ENCODE peak calls at places on chromosomes 7 and 10, in seven cellular contexts. L, B, E, P, T, G and N are unnamed samples.

GRCh38 chr7:1691096-1691495 is 21.0 kb downstream of the ELFN1 start:
- DNase-seq in L (no peak), B (peak; percentile 10), E (peak; percentile 3), P (no peak), T (peak; percentile 44), G (no peak), N (no peak)

GRCh38 chr7:37248396-37248836 is 200.2 kb downstream of the ELMO1 start:
- DNase-seq in L (no peak), B (peak; percentile 96), E (no peak), P (no peak), T (no peak), G (no peak), N (no peak)

GRCh38 chr10:103663802-103664201 is 170.3 kb downstream of the NEURL1 start:
- DNase-seq in L (no peak), B (no peak), E (no peak), P (peak; percentile 54), T (peak; percentile 94), G (peak; percentile 56), N (no peak)

GRCh38 chr7:134758981-134759380 is 20.5 kb upstream of the CALD1 start:
- DNase-seq in L (no peak), B (no peak), E (no peak), P (no peak), T (no peak), G (no peak), N (no peak)

GRCh38 chr10:25562547-25562946 is 371.5 kb upstream of the MYO3A start:
- DNase-seq in L (no peak), B (no peak), E (no peak), P (no peak), T (no peak), G (no peak), N (no peak)

GRCh38 chr7:137038706-137039105 is 170.3 kb downstream of the CHRM2 start:
- DNase-seq in L (no peak), B (no peak), E (no peak), P (no peak), T (no peak), G (no peak), N (no peak)

GRCh38 chr7:130276796-130277762 is 10.4 kb downstream of the CPA2 start:
- DNase-seq in L (no peak), B (no peak), E (no peak), P (no peak), T (no peak), G (no peak), N (no peak)

GRCh38 chr10:20814116-20814515 is 83.0 kb downstream of the NEBL start:
- DNase-seq in L (no peak), B (no peak), E (no peak), P (no peak), T (no peak), G (no peak), N (no peak)

GRCh38 chr10:44809652-44810051 is 101.5 kb upstream of the TMEM72 start:
- DNase-seq in L (no peak), B (peak; percentile 88), E (no peak), P (no peak), T (no peak), G (no peak), N (no peak)

GRCh38 chr7:112136707-112137008 is 69.5 kb downstream of the DOCK4 start:
- DNase-seq in L (no peak), B (no peak), E (no peak), P (no peak), T (no peak), G (no peak), N (no peak)

GRCh38 chr7:73820013-73820412 is 10.8 kb upstream of the CLDN4 start:
- DNase-seq in L (no peak), B (no peak), E (no peak), P (no peak), T (peak; percentile 0), G (no peak), N (no peak)

GRCh38 chr7:27102578-27103442 is at the start of gene HOXA2:
- DNase-seq in L (no peak), B (no peak), E (peak; percentile 77), P (no peak), T (no peak), G (no peak), N (no peak)

GRCh38 chr7:118080947-118081346 is 103.0 kb upstream of the LSM8 start:
- DNase-seq in L (no peak), B (peak; percentile 49), E (no peak), P (no peak), T (no peak), G (no peak), N (no peak)

GRCh38 chr10:49089152-49089788 is 26.1 kb downstream of the VSTM4 start:
- DNase-seq in L (no peak), B (no peak), E (no peak), P (no peak), T (no peak), G (no peak), N (no peak)

GRCh38 chr10:12605580-12606405 is 256.4 kb downstream of the CAMK1D start:
- DNase-seq in L (peak; percentile 84), B (no peak), E (no peak), P (peak; percentile 54), T (peak; percentile 91), G (peak; percentile 85), N (peak; percentile 40)

GRCh38 chr7:112798199-112799159 is 8.3 kb upstream of the TMEM168 start:
- DNase-seq in L (no peak), B (no peak), E (no peak), P (no peak), T (no peak), G (no peak), N (no peak)

GRCh38 chr10:26331376-26331775 is 106.8 kb upstream of the APBB1IP start:
- DNase-seq in L (no peak), B (no peak), E (no peak), P (no peak), T (no peak), G (no peak), N (no peak)

GRCh38 chr10:129744134-129744895 is 219.8 kb downstream of the EBF3 start:
- DNase-seq in L (no peak), B (peak; percentile 18), E (no peak), P (no peak), T (no peak), G (no peak), N (no peak)

GRCh38 chr10:126476256-126476655 is 88.0 kb upstream of the ADAM12 start:
- DNase-seq in L (no peak), B (peak; percentile 41), E (peak; percentile 75), P (peak; percentile 44), T (no peak), G (no peak), N (no peak)

GRCh38 chr10:125629758-125630376 is 53.1 kb downstream of the TEX36 start:
- DNase-seq in L (peak; percentile 49), B (no peak), E (no peak), P (no peak), T (no peak), G (no peak), N (no peak)

GRCh38 chr10:122490786-122491680 is 29.7 kb downstream of the HTRA1 start:
- DNase-seq in L (no peak), B (no peak), E (no peak), P (no peak), T (peak; percentile 82), G (no peak), N (no peak)

GRCh38 chr7:4210821-4211220 is 471.3 kb upstream of the FOXK1 start:
- DNase-seq in L (no peak), B (no peak), E (no peak), P (no peak), T (no peak), G (no peak), N (no peak)

GRCh38 chr7:139494835-139495568 is 11.5 kb upstream of the KLRG2 start:
- DNase-seq in L (no peak), B (no peak), E (no peak), P (no peak), T (no peak), G (no peak), N (no peak)

GRCh38 chr10:118543714-118544400 is 51.6 kb downstream of the PRLHR start:
- DNase-seq in L (peak; percentile 33), B (peak; percentile 86), E (peak; percentile 66), P (no peak), T (no peak), G (peak; percentile 61), N (peak; percentile 9)

GRCh38 chr10:33706191-33706590 is 371.7 kb upstream of the NRP1 start:
- DNase-seq in L (no peak), B (no peak), E (no peak), P (peak; percentile 18), T (no peak), G (no peak), N (no peak)

DNA sequence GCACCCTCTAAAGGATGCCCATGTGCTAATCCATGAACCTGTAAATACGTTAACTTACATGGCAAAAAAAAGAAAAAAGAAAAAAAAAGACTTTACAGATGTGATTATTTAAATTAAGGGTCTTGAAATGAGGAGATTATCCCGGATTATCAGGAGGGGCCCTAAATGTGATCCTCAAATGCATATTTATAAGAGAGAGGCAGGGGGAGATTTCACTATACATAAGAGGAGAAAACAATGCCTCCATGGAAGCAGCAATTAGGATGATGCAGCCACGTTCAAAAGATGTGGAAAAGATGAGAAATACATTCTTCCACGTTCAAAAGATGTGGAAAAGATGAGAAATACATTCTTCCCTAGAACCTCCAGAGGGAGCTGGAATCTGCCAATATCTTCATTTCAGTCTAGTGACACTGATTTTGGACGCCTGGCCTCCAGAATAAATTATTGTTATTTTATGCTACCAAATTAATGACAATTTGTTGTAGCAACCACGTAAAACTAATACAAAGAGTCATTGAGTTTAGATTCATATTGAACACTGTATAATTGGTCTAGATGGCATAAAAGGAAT is 328.4 kb upstream of the GNAI1 start:
- DNase-seq in L (no peak), B (no peak), E (no peak), P (no peak), T (no peak), G (no peak), N (no peak)
- TF ChIP-seq CTCF in L (no peak), B (peak; percentile 30), E (peak; percentile 22), P (no peak), T (no peak), G (no peak), N (no peak)

DNA sequence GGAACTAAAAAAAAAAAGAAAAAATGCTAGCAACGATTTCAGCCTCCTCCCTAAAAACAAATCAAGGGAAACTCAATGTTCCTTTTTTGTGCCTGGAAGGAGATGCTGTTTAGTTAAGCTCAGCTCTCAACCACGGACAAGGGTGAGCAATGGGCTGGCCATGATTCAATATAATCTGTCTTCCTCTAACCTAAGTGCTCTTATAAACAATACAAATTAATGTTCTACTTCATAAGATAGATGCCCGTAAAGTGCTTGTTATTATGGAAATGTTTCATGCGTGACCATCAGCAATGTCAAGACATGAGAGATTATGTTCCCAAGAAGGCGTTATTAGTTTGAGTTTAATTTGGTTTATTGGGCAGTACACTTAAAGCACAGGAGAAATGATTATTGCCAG is 320.3 kb downstream of the SFMBT2 start:
- DNase-seq in L (no peak), B (no peak), E (no peak), P (no peak), T (no peak), G (no peak), N (no peak)
- H3K27ac ChIP-seq in L (no peak overlapping the region), B (no peak overlapping the region), E (no peak overlapping the region), P (no peak overlapping the region), T (no peak overlapping the region), G (no peak overlapping the region), N (no peak overlapping the region)

GRCh38 chr7:145795132-145795531 is 321.5 kb upstream of the CNTNAP2 start:
- DNase-seq in L (no peak), B (no peak), E (no peak), P (no peak), T (no peak), G (no peak), N (no peak)

GRCh38 chr7:145797507-145797906 is 319.1 kb upstream of the CNTNAP2 start:
- DNase-seq in L (no peak), B (no peak), E (no peak), P (no peak), T (no peak), G (no peak), N (no peak)
- H3K9me3 ChIP-seq in L (no peaks in the 10 kb centered on the region), B (no peaks in the 10 kb centered on the region), E (no peaks in the 10 kb centered on the region), P (no peaks in the 10 kb centered on the region), T (no peaks in the 10 kb centered on the region), G (no peaks in the 10 kb centered on the region), N (no peaks in the 10 kb centered on the region)

GRCh38 chr10:77350711-77351119 is 286.9 kb downstream of the KCNMA1 start:
- DNase-seq in L (no peak), B (no peak), E (peak; percentile 21), P (no peak), T (peak; percentile 85), G (no peak), N (no peak)
- TF ChIP-seq CTCF in L (no peak), B (no peak), E (no peak), P (no peak), T (no peak), G (no peak), N (no peak)